ENCODE peak calls at places on chromosomes 13 and 19, in ten cellular contexts. H is stimulated activated CD4-positive, alpha-beta T cell treated with anti-CD3 and anti-CD28 coated beads, Interleukin-4, amount 100 ng/mL, for 4 hours; A is T-helper 1 cell; F is tibial artery; T is NCI-H524; B is NCI-H226; J is fibroblast of mammary gland; W is substantia nigra; K is activated CD4-positive, alpha-beta T cell treated with anti-CD3 and anti-CD28 coated beads, Interleukin-2, amount 50 U/mL, for 1 hour; E is heart right ventricle. G is an unnamed sample.

GRCh38 chr19:16113727-16114126 is 2.0 kb downstream of the RAB8A start:
- DNase-seq in H (no peak), A (no peak), F (no peak), T (no peak), B (no peak), J (no peak), W (no peak), K (no peak), E (no peak), G (no peak)

GRCh38 chr13:68275758-68276157 is 1045.6 kb upstream of the PCDH9 start:
- DNase-seq in H (no peak), A (no peak), F (no peak), T (no peak), B (no peak), J (no peak), W (no peak), K (no peak), E (no peak), G (no peak)

GRCh38 chr13:112250788-112251445 is 125.2 kb upstream of the SPACA7 start:
- DNase-seq in H (no peak), A (no peak), F (peak; percentile 20), T (no peak), B (no peak), J (no peak), W (no peak), K (no peak), E (no peak), G (no peak)

GRCh38 chr19:30649934-30650614 is 277.9 kb downstream of the ZNF536 start:
- DNase-seq in H (no peak), A (no peak), F (no peak), T (peak; percentile 20), B (no peak), J (peak; percentile 58), W (peak; percentile 34), K (no peak), E (no peak), G (no peak)

GRCh38 chr19:3969435-3970312 is 1.2 kb downstream of the DAPK3 start:
- DNase-seq in H (no peak), A (no peak), F (peak; percentile 82), T (no peak), B (peak; percentile 95), J (peak; percentile 87), W (no peak), K (no peak), E (no peak), G (no peak)

GRCh38 chr19:38693380-38694223 is 46.2 kb downstream of the ACTN4 start:
- DNase-seq in H (no peak), A (no peak), F (no peak), T (no peak), B (peak; percentile 81), J (peak; percentile 73), W (no peak), K (peak; percentile 33), E (no peak), G (no peak)

GRCh38 chr13:20146381-20146780 is 14.5 kb downstream of the GJA3 start:
- DNase-seq in H (no peak), A (no peak), F (no peak), T (no peak), B (no peak), J (no peak), W (no peak), K (no peak), E (no peak), G (no peak)

GRCh38 chr13:98658131-98658530 is 81.2 kb upstream of the STK24 start:
- DNase-seq in H (no peak), A (no peak), F (no peak), T (no peak), B (no peak), J (peak; percentile 34), W (no peak), K (no peak), E (no peak), G (no peak)

GRCh38 chr19:16445238-16446107 is 26.3 kb downstream of the EPS15L1 start:
- DNase-seq in H (no peak), A (no peak), F (no peak), T (no peak), B (no peak), J (peak; percentile 78), W (no peak), K (no peak), E (no peak), G (no peak)

GRCh38 chr19:11580665-11581418 is 3.4 kb upstream of the ACP5 start:
- DNase-seq in H (no peak), A (no peak), F (no peak), T (no peak), B (no peak), J (no peak), W (no peak), K (no peak), E (no peak), G (no peak)

GRCh38 chr19:6501740-6502648 is at the start of gene TUBB4A:
- DNase-seq in H (peak; percentile 54), A (peak; percentile 11), F (no peak), T (peak; percentile 44), B (no peak), J (no peak), W (peak; percentile 80), K (peak; percentile 22), E (peak; percentile 55), G (peak; percentile 34)

GRCh38 chr19:16608290-16608704 is 19.7 kb downstream of the MED26 start:
- DNase-seq in H (no peak), A (no peak), F (no peak), T (no peak), B (peak; percentile 50), J (peak; percentile 96), W (no peak), K (no peak), E (no peak), G (no peak)

GRCh38 chr19:28213476-28214082 is 999.4 kb downstream of the UQCRFS1 start:
- DNase-seq in H (no peak), A (no peak), F (no peak), T (no peak), B (peak; percentile 23), J (peak; percentile 42), W (no peak), K (no peak), E (no peak), G (no peak)

GRCh38 chr19:13099073-13099999 is 3.3 kb downstream of the LYL1 start:
- DNase-seq in H (peak; percentile 67), A (peak; percentile 77), F (peak; percentile 82), T (no peak), B (no peak), J (peak; percentile 38), W (no peak), K (peak; percentile 78), E (peak; percentile 82), G (peak; percentile 84)

GRCh38 chr13:34730966-34731365 is 211.1 kb upstream of the NBEA start:
- DNase-seq in H (no peak), A (no peak), F (no peak), T (no peak), B (no peak), J (no peak), W (no peak), K (no peak), E (no peak), G (no peak)

GRCh38 chr19:4908781-4909171 is 525 bp upstream of the UHRF1 start:
- DNase-seq in H (no peak), A (no peak), F (no peak), T (no peak), B (no peak), J (no peak), W (no peak), K (no peak), E (no peak), G (no peak)

GRCh38 chr13:112733661-112734379 is 44.0 kb downstream of the ATP11A start:
- DNase-seq in H (no peak), A (no peak), F (no peak), T (no peak), B (no peak), J (no peak), W (no peak), K (no peak), E (no peak), G (no peak)